ENCODE peak calls at places on chromosomes 4 and X, in five cellular contexts. N is glutamatergic neuron, E is brain microvascular endothelial cell, Z is sciatic nerve, C is SIG-M5. D is an unnamed sample.

GRCh38 chr4:128220286-128221235 is 67.1 kb downstream of the PGRMC2 start:
- DNase-seq in N (no peak), C (no peak), E (peak), Z (no peak), D (peak)

GRCh38 chr4:72446353-72447055 is 122.5 kb downstream of the ADAMTS3 start:
- DNase-seq in N (no peak), Z (no peak), C (no peak), E (no peak), D (no peak)

GRCh38 chr4:123813901-123814300 is 417.3 kb downstream of the SPRY1 start:
- DNase-seq in N (no peak), E (no peak), C (no peak), Z (no peak), D (no peak)

GRCh38 chr4:82588871-82589270 is 27.1 kb upstream of the TMEM150C start:
- DNase-seq in C (no peak), E (no peak), Z (no peak), N (no peak), D (no peak)

GRCh38 chr4:145297556-145297955 is 117.2 kb upstream of the OTUD4 start:
- DNase-seq in E (no peak), C (no peak), N (no peak), Z (no peak), D (no peak)

GRCh38 chr4:69196209-69196965 is 18.2 kb downstream of the UGT2B11 start:
- DNase-seq in E (no peak), C (no peak), N (no peak), Z (no peak), D (no peak)

GRCh38 chr4:72312032-72312650 is 256.9 kb downstream of the ADAMTS3 start:
- DNase-seq in E (peak), Z (peak), C (no peak), N (no peak), D (no peak)

GRCh38 chr4:8472689-8473197 is 32.2 kb downstream of the TRMT44 start:
- DNase-seq in N (no peak), Z (no peak), C (no peak), E (peak), D (no peak)

GRCh38 chrX:48998391-48998790 is 3.7 kb downstream of the GRIPAP1 start:
- DNase-seq in C (no peak), E (no peak), Z (no peak), N (no peak), D (no peak)

D was measured in GF-D8.